ENCODE peak calls at places on chromosome 1, in seven cellular contexts. One of them, this sample, is unnamed.

GRCh38 chr1:225996946-225997545 is 2.1 kb downstream of the SDE2 start:
- DNase-seq in AG04450: no peak
- DNase-seq in CD8-positive, alpha-beta T cell: no peak
- DNase-seq in epithelial cell of esophagus: no peak
- DNase-seq in heart left ventricle: no peak
- DNase-seq in AG09309: no peak
- DNase-seq in left ventricle myocardium inferior: no peak
- DNase-seq in this sample: peak

GRCh38 chr1:203282720-203283542 is 22.4 kb upstream of the BTG2 start:
- DNase-seq in AG04450: no peak
- DNase-seq in CD8-positive, alpha-beta T cell: no peak
- DNase-seq in epithelial cell of esophagus: no peak
- DNase-seq in heart left ventricle: no peak
- DNase-seq in AG09309: no peak
- DNase-seq in left ventricle myocardium inferior: no peak
- DNase-seq in this sample: no peak

GRCh38 chr1:100396651-100397050 is 44.3 kb downstream of the CDC14A start:
- DNase-seq in AG04450: no peak
- DNase-seq in CD8-positive, alpha-beta T cell: no peak
- DNase-seq in epithelial cell of esophagus: no peak
- DNase-seq in heart left ventricle: no peak
- DNase-seq in AG09309: no peak
- DNase-seq in left ventricle myocardium inferior: no peak
- DNase-seq in this sample: peak

GRCh38 chr1:173190101-173190895 is 16.8 kb downstream of the TNFSF4 start:
- DNase-seq in AG04450: no peak
- DNase-seq in CD8-positive, alpha-beta T cell: no peak
- DNase-seq in epithelial cell of esophagus: peak
- DNase-seq in heart left ventricle: peak
- DNase-seq in AG09309: no peak
- DNase-seq in left ventricle myocardium inferior: peak
- DNase-seq in this sample: no peak

GRCh38 chr1:243268751-243269460 is 13.1 kb downstream of the SDCCAG8 start:
- DNase-seq in AG04450: no peak
- DNase-seq in CD8-positive, alpha-beta T cell: no peak
- DNase-seq in epithelial cell of esophagus: no peak
- DNase-seq in heart left ventricle: no peak
- DNase-seq in AG09309: no peak
- DNase-seq in left ventricle myocardium inferior: no peak
- DNase-seq in this sample: no peak

GRCh38 chr1:159065106-159065505 is 11.5 kb downstream of the AIM2 start:
- DNase-seq in AG04450: no peak
- DNase-seq in CD8-positive, alpha-beta T cell: no peak
- DNase-seq in epithelial cell of esophagus: no peak
- DNase-seq in heart left ventricle: no peak
- DNase-seq in AG09309: no peak
- DNase-seq in left ventricle myocardium inferior: no peak
- DNase-seq in this sample: no peak

GRCh38 chr1:44994306-44994898 is 8.0 kb upstream of the EIF2B3 start:
- DNase-seq in AG04450: no peak
- DNase-seq in CD8-positive, alpha-beta T cell: no peak
- DNase-seq in epithelial cell of esophagus: no peak
- DNase-seq in heart left ventricle: no peak
- DNase-seq in AG09309: no peak
- DNase-seq in left ventricle myocardium inferior: no peak
- DNase-seq in this sample: no peak

GRCh38 chr1:61588736-61589381 is 136.1 kb downstream of the TM2D1 start:
- DNase-seq in AG04450: peak
- DNase-seq in CD8-positive, alpha-beta T cell: peak
- DNase-seq in epithelial cell of esophagus: peak
- DNase-seq in heart left ventricle: peak
- DNase-seq in AG09309: no peak
- DNase-seq in left ventricle myocardium inferior: peak
- DNase-seq in this sample: peak

GRCh38 chr1:201503397-201504176 is 3.3 kb downstream of the CSRP1 start:
- DNase-seq in AG04450: peak
- DNase-seq in CD8-positive, alpha-beta T cell: no peak
- DNase-seq in epithelial cell of esophagus: peak
- DNase-seq in heart left ventricle: peak
- DNase-seq in AG09309: peak
- DNase-seq in left ventricle myocardium inferior: no peak
- DNase-seq in this sample: no peak

GRCh38 chr1:65512383-65512782 is 91.9 kb downstream of the LEPR start:
- DNase-seq in AG04450: no peak
- DNase-seq in CD8-positive, alpha-beta T cell: no peak
- DNase-seq in epithelial cell of esophagus: no peak
- DNase-seq in heart left ventricle: no peak
- DNase-seq in AG09309: no peak
- DNase-seq in left ventricle myocardium inferior: no peak
- DNase-seq in this sample: no peak

GRCh38 chr1:184822267-184822666 is 67.6 kb upstream of the EDEM3 start:
- DNase-seq in AG04450: no peak
- DNase-seq in CD8-positive, alpha-beta T cell: no peak
- DNase-seq in epithelial cell of esophagus: no peak
- DNase-seq in heart left ventricle: no peak
- DNase-seq in AG09309: no peak
- DNase-seq in left ventricle myocardium inferior: no peak
- DNase-seq in this sample: peak

GRCh38 chr1:25091671-25092070 is 140.6 kb downstream of the SYF2 start:
- DNase-seq in AG04450: no peak
- DNase-seq in CD8-positive, alpha-beta T cell: no peak
- DNase-seq in epithelial cell of esophagus: no peak
- DNase-seq in heart left ventricle: no peak
- DNase-seq in AG09309: no peak
- DNase-seq in left ventricle myocardium inferior: no peak
- DNase-seq in this sample: no peak

GRCh38 chr1:160752926-160753325 is 13.9 kb downstream of the SLAMF7 start:
- DNase-seq in AG04450: no peak
- DNase-seq in CD8-positive, alpha-beta T cell: no peak
- DNase-seq in epithelial cell of esophagus: no peak
- DNase-seq in heart left ventricle: no peak
- DNase-seq in AG09309: no peak
- DNase-seq in left ventricle myocardium inferior: no peak
- DNase-seq in this sample: no peak

DNA sequence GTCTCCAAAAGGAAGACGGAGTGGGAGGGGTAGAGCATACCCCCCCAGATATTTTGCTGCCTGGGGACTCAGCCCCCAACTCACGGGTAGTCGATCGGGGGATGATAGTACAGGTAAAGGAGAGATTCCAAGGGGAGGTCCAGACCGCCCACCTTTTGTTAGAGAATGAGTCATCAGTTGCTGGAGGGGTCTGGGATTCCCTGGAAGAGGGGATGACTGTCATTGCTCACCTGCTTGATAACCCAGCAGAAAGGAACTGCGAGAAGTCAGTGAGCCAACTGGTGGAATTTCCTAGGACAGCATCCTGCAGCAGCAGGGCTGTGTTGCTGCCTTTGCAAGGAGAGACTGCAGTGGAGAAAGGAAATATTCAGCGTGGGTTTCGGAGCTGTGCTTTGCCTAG is 64.4 kb downstream of the MACF1 start:
- DNase-seq in AG04450: no peak
- DNase-seq in CD8-positive, alpha-beta T cell: no peak
- DNase-seq in epithelial cell of esophagus: peak
- DNase-seq in heart left ventricle: no peak
- DNase-seq in AG09309: no peak
- DNase-seq in left ventricle myocardium inferior: no peak
- DNase-seq in this sample: no peak
- H3K4me3 ChIP-seq in AG04450: peak
- H3K4me3 ChIP-seq in CD8-positive, alpha-beta T cell: no peak
- H3K4me3 ChIP-seq in epithelial cell of esophagus: no peak
- H3K4me3 ChIP-seq in heart left ventricle: no peak
- H3K4me3 ChIP-seq in AG09309: peak
- H3K4me3 ChIP-seq in left ventricle myocardium inferior: peak
- H3K4me3 ChIP-seq in this sample: peak

GRCh38 chr1:230224101-230224927 is 157.3 kb downstream of the GALNT2 start:
- DNase-seq in AG04450: no peak
- DNase-seq in CD8-positive, alpha-beta T cell: no peak
- DNase-seq in epithelial cell of esophagus: no peak
- DNase-seq in heart left ventricle: no peak
- DNase-seq in AG09309: no peak
- DNase-seq in left ventricle myocardium inferior: no peak
- DNase-seq in this sample: no peak

GRCh38 chr1:230220907-230221306 is 153.9 kb downstream of the GALNT2 start:
- DNase-seq in AG04450: no peak
- DNase-seq in CD8-positive, alpha-beta T cell: no peak
- DNase-seq in epithelial cell of esophagus: no peak
- DNase-seq in heart left ventricle: no peak
- DNase-seq in AG09309: no peak
- DNase-seq in left ventricle myocardium inferior: no peak
- DNase-seq in this sample: no peak

GRCh38 chr1:230219174-230220067 is 152.4 kb downstream of the GALNT2 start:
- DNase-seq in AG04450: no peak
- DNase-seq in CD8-positive, alpha-beta T cell: no peak
- DNase-seq in epithelial cell of esophagus: no peak
- DNase-seq in heart left ventricle: no peak
- DNase-seq in AG09309: no peak
- DNase-seq in left ventricle myocardium inferior: no peak
- DNase-seq in this sample: no peak

GRCh38 chr1:230220478-230220877 is 153.4 kb downstream of the GALNT2 start:
- DNase-seq in AG04450: no peak
- DNase-seq in CD8-positive, alpha-beta T cell: no peak
- DNase-seq in epithelial cell of esophagus: no peak
- DNase-seq in heart left ventricle: no peak
- DNase-seq in AG09309: no peak
- DNase-seq in left ventricle myocardium inferior: no peak
- DNase-seq in this sample: no peak

DNA sequence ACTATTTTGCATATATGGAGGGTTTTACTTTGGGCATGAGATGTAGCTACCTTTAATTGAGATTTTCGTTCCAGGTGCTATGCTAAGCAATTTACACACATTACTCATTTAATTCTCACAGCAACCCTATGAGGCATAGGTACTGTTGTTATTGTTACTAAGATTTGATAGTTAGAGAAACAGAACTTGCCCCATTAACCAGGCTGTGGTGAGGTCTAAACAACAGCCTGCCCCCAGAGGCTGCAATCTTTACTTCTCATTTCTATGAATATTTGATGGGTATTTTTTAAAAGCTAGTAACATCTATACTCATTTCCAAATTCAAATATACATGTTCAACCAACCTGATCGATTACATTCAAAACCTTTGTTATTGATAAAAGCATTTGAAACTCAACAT is 155.6 kb downstream of the GALNT2 start:
- DNase-seq in AG04450: no peak
- DNase-seq in CD8-positive, alpha-beta T cell: no peak
- DNase-seq in epithelial cell of esophagus: no peak
- DNase-seq in heart left ventricle: no peak
- DNase-seq in AG09309: no peak
- DNase-seq in left ventricle myocardium inferior: no peak
- DNase-seq in this sample: peak
- TF ChIP-seq CTCF in AG04450: peak
- TF ChIP-seq CTCF in CD8-positive, alpha-beta T cell: no peak
- TF ChIP-seq CTCF in epithelial cell of esophagus: no peak
- TF ChIP-seq CTCF in heart left ventricle: no peak
- TF ChIP-seq CTCF in AG09309: peak
- TF ChIP-seq CTCF in left ventricle myocardium inferior: no peak
- TF ChIP-seq CTCF in this sample: peak

DNA sequence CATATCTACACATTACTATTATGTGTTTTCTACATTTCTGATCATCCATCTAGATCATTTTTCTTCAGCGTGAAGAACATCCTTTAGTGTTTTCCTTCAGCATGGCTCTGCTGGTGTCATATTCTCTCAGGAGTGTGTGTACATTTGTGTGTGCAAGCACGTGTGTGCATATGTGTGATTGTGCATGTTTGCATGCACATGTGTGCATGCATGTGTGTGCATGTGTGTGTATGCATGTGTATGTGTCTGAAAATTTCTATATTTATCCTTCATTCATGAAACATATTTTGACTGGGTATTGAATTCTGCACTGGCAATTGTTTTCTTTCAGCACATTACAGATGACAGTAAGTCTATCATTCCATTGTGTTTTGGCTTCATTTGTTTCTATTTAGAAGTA is 74.6 kb downstream of the FHAD1 start:
- DNase-seq in AG04450: no peak
- DNase-seq in CD8-positive, alpha-beta T cell: no peak
- DNase-seq in epithelial cell of esophagus: no peak
- DNase-seq in heart left ventricle: no peak
- DNase-seq in AG09309: no peak
- DNase-seq in left ventricle myocardium inferior: no peak
- DNase-seq in this sample: no peak
- H3K4me3 ChIP-seq in AG04450: no peak
- H3K4me3 ChIP-seq in CD8-positive, alpha-beta T cell: no peak
- H3K4me3 ChIP-seq in epithelial cell of esophagus: no peak
- H3K4me3 ChIP-seq in heart left ventricle: no peak
- H3K4me3 ChIP-seq in AG09309: no peak
- H3K4me3 ChIP-seq in left ventricle myocardium inferior: no peak
- H3K4me3 ChIP-seq in this sample: no peak

GRCh38 chr1:87981810-87982209 is 653.1 kb downstream of the LMO4 start:
- DNase-seq in AG04450: no peak
- DNase-seq in CD8-positive, alpha-beta T cell: no peak
- DNase-seq in epithelial cell of esophagus: no peak
- DNase-seq in heart left ventricle: no peak
- DNase-seq in AG09309: no peak
- DNase-seq in left ventricle myocardium inferior: no peak
- DNase-seq in this sample: no peak

GRCh38 chr1:87989346-87989745 is 660.7 kb downstream of the LMO4 start:
- DNase-seq in AG04450: no peak
- DNase-seq in CD8-positive, alpha-beta T cell: no peak
- DNase-seq in epithelial cell of esophagus: peak
- DNase-seq in heart left ventricle: no peak
- DNase-seq in AG09309: no peak
- DNase-seq in left ventricle myocardium inferior: no peak
- DNase-seq in this sample: no peak

GRCh38 chr1:87983841-87984240 is 655.2 kb downstream of the LMO4 start:
- DNase-seq in AG04450: no peak
- DNase-seq in CD8-positive, alpha-beta T cell: no peak
- DNase-seq in epithelial cell of esophagus: no peak
- DNase-seq in heart left ventricle: no peak
- DNase-seq in AG09309: no peak
- DNase-seq in left ventricle myocardium inferior: no peak
- DNase-seq in this sample: no peak

GRCh38 chr1:87985071-87985470 is 656.4 kb downstream of the LMO4 start:
- DNase-seq in AG04450: no peak
- DNase-seq in CD8-positive, alpha-beta T cell: no peak
- DNase-seq in epithelial cell of esophagus: no peak
- DNase-seq in heart left ventricle: no peak
- DNase-seq in AG09309: no peak
- DNase-seq in left ventricle myocardium inferior: no peak
- DNase-seq in this sample: no peak

DNA sequence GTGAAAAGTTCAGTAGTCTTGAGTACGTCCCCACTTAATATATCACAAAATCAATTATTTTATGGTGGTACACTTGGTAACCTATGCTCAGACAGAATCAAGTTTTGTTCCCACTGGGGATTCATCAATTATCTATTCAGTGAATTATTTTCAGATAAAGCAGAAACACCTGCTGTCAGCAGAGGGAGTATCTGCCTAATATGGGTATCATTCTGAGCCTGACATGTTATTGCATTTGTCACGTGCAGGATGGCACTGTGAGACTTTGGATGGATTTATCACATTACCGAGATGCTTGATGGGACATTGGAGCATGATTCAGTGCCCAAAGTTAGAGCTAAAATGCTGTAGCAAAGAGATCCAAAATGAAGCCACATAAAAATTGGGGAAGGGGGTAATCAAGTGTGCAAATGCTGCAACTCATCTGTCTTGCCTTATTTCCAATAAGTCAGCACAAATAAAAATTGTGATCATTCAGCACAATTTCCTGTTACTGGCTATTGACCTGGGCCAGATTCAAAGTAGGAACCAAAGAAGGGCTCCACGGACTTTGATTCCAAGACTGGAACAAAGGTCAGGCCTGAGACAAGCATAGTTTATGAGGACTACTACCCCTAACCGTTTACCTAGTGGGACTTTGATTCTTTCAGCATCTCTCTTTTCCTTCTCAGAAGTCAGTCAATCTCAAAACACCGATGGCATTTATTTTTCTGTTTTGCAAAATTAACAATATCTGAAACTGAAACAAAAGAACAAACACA is 657.7 kb downstream of the LMO4 start:
- DNase-seq in AG04450: no peak
- DNase-seq in CD8-positive, alpha-beta T cell: no peak
- DNase-seq in epithelial cell of esophagus: no peak
- DNase-seq in heart left ventricle: no peak
- DNase-seq in AG09309: no peak
- DNase-seq in left ventricle myocardium inferior: no peak
- DNase-seq in this sample: no peak
- TF ChIP-seq CTCF in AG04450: no peak
- TF ChIP-seq CTCF in CD8-positive, alpha-beta T cell: no peak
- TF ChIP-seq CTCF in epithelial cell of esophagus: peak
- TF ChIP-seq CTCF in heart left ventricle: no peak
- TF ChIP-seq CTCF in AG09309: no peak
- TF ChIP-seq CTCF in left ventricle myocardium inferior: no peak
- TF ChIP-seq CTCF in this sample: no peak